ENCODE peak calls at places on chromosomes 2 and 18, in eight cellular contexts. I is coronary artery, R is SK-N-SH, C is ovary, E is psoas muscle, M is tibial artery, V is heart left ventricle, O is tibial nerve. D is an unnamed sample.

GRCh38 chr2:163266772-163267171 is 428.2 kb upstream of the KCNH7 start:
- DNase-seq in I (no peak), R (no peak), C (no peak), E (no peak), M (no peak), V (no peak), O (no peak), D (no peak)

GRCh38 chr2:124267821-124268220 is 242.7 kb downstream of the CNTNAP5 start:
- DNase-seq in I (no peak), R (no peak), C (no peak), E (no peak), M (no peak), V (no peak), O (no peak), D (no peak)

GRCh38 chr18:36592282-36592681 is 236.5 kb downstream of the TPGS2 start:
- DNase-seq in I (peak; percentile 17), R (no peak), C (no peak), E (no peak), M (no peak), V (no peak), O (no peak), D (no peak)

GRCh38 chr2:240464514-240465241 is 29.2 kb downstream of the GPC1 start:
- DNase-seq in I (no peak), R (peak; percentile 8), C (peak; percentile 32), E (no peak), M (peak; percentile 64), V (peak; percentile 23), O (peak; percentile 11), D (no peak)

GRCh38 chr2:172438064-172438421 is 10.7 kb downstream of the ITGA6 start:
- DNase-seq in I (no peak), R (no peak), C (no peak), E (no peak), M (no peak), V (no peak), O (no peak), D (no peak)

GRCh38 chr2:218322756-218323525 is 30.6 kb upstream of the TMBIM1 start:
- DNase-seq in I (no peak), R (peak; percentile 97), C (peak; percentile 82), E (peak; percentile 71), M (peak; percentile 78), V (peak; percentile 82), O (peak; percentile 26), D (peak; percentile 96)

GRCh38 chr2:98524168-98524567 is 79.5 kb downstream of the INPP4A start:
- DNase-seq in I (no peak), R (no peak), C (no peak), E (no peak), M (no peak), V (no peak), O (no peak), D (no peak)

GRCh38 chr2:174778479-174778962 is 14.2 kb upstream of the CHRNA1 start:
- DNase-seq in I (no peak), R (no peak), C (no peak), E (peak; percentile 22), M (no peak), V (peak; percentile 47), O (peak; percentile 22), D (peak; percentile 42)

GRCh38 chr18:4589056-4589800 is 134.1 kb upstream of the DLGAP1 start:
- DNase-seq in I (no peak), R (no peak), C (no peak), E (no peak), M (no peak), V (no peak), O (no peak), D (no peak)

GRCh38 chr2:160512484-160512883 is 18.9 kb upstream of the RBMS1 start:
- DNase-seq in I (no peak), R (no peak), C (no peak), E (no peak), M (no peak), V (no peak), O (no peak), D (no peak)

GRCh38 chr2:8087480-8087840 is 594.4 kb upstream of the ID2 start:
- DNase-seq in I (no peak), R (no peak), C (no peak), E (no peak), M (no peak), V (no peak), O (no peak), D (no peak)

GRCh38 chr2:102424754-102425153 is 1.8 kb downstream of the IL18RAP start:
- DNase-seq in I (no peak), R (no peak), C (no peak), E (no peak), M (no peak), V (no peak), O (no peak), D (no peak)

GRCh38 chr2:174094542-174094941 is 129.4 kb upstream of the SP3 start:
- DNase-seq in I (no peak), R (no peak), C (no peak), E (no peak), M (no peak), V (no peak), O (no peak), D (no peak)

GRCh38 chr2:24893934-24894333 is 26.1 kb downstream of the ADCY3 start:
- DNase-seq in I (no peak), R (no peak), C (no peak), E (no peak), M (no peak), V (no peak), O (no peak), D (no peak)

GRCh38 chr2:238652053-238652770 is 195.7 kb upstream of the TWIST2 start:
- DNase-seq in I (peak; percentile 28), R (no peak), C (no peak), E (no peak), M (peak; percentile 60), V (no peak), O (no peak), D (no peak)

GRCh38 chr2:44997948-44998347 is 11.3 kb downstream of the SIX2 start:
- DNase-seq in I (no peak), R (no peak), C (no peak), E (no peak), M (no peak), V (no peak), O (no peak), D (no peak)

GRCh38 chr2:201257381-201257940 is 2.9 kb upstream of the CASP8 start:
- DNase-seq in I (no peak), R (no peak), C (no peak), E (peak; percentile 31), M (no peak), V (peak; percentile 39), O (no peak), D (peak; percentile 32)

GRCh38 chr2:230614913-230615332 is 97.7 kb upstream of the CAB39 start:
- DNase-seq in I (no peak), R (no peak), C (no peak), E (no peak), M (no peak), V (no peak), O (no peak), D (no peak)

DNA sequence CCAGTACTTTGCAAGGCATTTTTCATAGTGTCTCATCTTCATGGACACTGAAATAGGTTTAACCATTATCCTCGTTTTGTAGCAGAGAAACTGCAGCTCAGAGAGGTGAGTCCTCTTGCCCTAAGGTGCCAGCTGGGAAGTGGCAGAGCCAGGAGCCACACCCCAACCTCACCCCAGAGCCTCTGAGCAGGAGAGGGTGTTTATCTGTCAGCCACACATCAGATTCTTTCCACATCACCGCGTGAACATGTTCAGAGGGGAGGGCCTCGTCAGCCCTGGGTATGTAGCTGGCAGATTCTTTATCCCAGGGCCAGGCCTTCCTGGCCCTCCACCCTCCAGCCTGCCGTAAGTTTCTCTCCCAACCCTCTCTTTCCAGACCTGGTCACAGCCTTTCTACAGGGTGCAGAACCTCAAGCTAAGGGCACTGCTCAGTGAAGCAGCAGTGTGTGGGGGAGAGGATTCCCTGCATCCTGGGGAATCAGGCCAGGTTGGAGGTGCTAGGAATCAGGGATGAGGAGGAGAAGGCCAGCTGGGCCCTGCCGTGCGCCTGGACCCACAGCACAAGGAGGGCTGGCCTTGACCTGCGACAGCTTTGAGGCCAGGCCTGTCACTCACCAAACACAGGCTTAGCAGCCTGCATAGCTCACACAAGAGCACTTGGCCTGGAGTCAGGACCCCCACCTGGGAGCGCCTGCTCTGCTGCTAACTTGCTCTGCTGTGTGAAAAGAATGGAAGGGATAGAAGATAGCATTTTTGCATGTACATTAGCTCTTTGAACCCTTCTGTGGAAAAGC is 111.3 kb upstream of the MCFD2 start:
- DNase-seq in I (no peak), R (no peak), C (no peak), E (no peak), M (no peak), V (peak; percentile 61), O (no peak), D (no peak)
- H3K27ac ChIP-seq in I (peak overlapping the region; percentile 27), R (no peak overlapping the region), C (no peak overlapping the region), E (no peak overlapping the region), M (peak overlapping the region; percentile 91), V (peak overlapping the region; percentile 55), O (no peak overlapping the region), D (no peak overlapping the region)

DNA sequence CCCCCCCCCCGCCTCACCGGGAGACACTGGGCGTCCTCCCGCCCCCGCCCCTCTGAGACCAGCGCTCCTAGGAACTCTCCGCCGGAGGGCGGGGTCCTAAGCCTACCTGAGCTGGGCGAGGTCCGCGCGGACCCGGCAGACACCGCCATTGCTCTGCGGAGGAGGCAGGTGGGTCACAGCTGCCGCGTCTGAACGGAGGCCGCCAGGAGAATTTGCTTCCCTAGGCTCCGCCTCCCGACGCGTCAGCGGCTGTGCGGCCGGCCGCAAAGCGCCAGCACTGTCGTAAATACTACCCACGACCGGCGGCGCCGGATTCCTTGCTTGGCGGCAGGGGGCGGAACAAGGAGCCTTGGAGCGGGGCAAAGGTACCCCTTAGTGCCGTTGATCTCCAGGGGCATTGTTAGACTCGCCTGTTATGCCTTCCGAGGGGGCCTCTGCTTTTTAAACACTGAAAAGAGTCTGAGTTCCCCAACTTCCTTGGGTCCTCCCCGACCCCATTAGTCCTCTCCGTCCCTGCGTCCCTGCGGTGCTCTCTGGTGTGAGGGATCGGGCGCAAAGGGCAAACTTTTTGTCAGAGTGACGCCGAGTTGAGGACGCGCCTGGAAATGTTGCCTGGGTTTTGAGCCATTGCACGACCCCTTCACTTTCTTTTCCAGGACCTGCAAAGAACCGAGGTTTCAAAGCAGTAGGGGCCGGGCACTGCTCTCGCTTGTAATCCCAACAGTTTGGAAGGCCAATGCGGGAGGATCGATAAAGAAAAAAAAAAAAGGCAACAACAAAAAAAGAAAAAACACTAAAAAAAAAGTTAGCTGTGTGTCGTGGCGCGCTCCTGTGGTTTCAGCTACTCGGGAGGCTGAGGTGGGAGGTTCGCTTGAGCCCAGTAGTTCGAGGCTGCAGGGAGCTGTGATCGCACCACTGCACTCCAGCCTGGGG is at the start of gene GGCX:
- DNase-seq in I (peak; percentile 96), R (peak; percentile 91), C (peak; percentile 96), E (peak; percentile 97), M (peak; percentile 97), V (peak; percentile 97), O (peak; percentile 92), D (peak; percentile 97)
- TF ChIP-seq CTCF in I (no peak), R (no peak), C (no peak), E (peak; percentile 11), M (peak; percentile 18), V (peak; percentile 12), O (peak; percentile 56), D (no peak)

DNA sequence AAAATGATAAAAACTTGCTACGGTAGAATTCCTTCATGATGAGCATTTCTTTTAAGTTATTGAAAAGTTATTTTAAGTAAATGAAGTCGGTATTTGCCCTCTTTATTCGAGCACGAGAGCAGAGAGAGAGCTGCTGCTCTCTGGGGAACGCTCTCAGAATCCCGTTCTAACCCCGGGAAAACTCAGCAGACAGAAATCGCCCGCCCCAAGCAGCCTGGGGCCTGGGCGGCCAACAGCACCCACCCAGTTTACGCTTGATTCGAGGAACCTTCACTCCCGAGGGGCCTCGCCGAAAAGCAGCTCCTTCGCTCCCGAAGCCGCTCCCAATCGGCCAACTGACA is 3.5 kb upstream of the OTX1 start:
- DNase-seq in I (no peak), R (peak; percentile 27), C (no peak), E (no peak), M (no peak), V (no peak), O (no peak), D (no peak)
- H3K4me3 ChIP-seq in I (peak overlapping the region; percentile 46), R (no peak overlapping the region), C (no peak overlapping the region), E (peak overlapping the region; percentile 42), M (no peak overlapping the region), V (peak overlapping the region; percentile 19), O (no peak overlapping the region), D (no peak overlapping the region)

GRCh38 chr18:48828201-48828580 is 122.6 kb downstream of the SMAD7 start:
- DNase-seq in I (no peak), R (no peak), C (no peak), E (no peak), M (no peak), V (no peak), O (no peak), D (no peak)
- H3K27ac ChIP-seq in I (peak overlapping the region; percentile 91), R (peak overlapping the region; percentile 94), C (peak overlapping the region; percentile 45), E (peak overlapping the region; percentile 16), M (peak overlapping the region; percentile 89), V (peak overlapping the region; percentile 63), O (peak overlapping the region; percentile 35), D (no peak overlapping the region)

D was measured in right lobe of liver.